ENCODE peak calls at places on chromosomes 16 and 17, in four cellular contexts. I is H1, W is HCT116, R is GM12878. Y is an unnamed sample.

GRCh38 chr17:17561408-17562144 is 29.9 kb downstream of the PEMT start:
- DNase-seq in I (no peak), W (no peak), R (no peak), Y (no peak)

GRCh38 chr16:14354561-14355351 is 275.3 kb downstream of the PARN start:
- DNase-seq in I (no peak), W (no peak), R (peak), Y (no peak)

GRCh38 chr16:2699791-2700600 is 17.7 kb downstream of the KCTD5 start:
- DNase-seq in I (no peak), W (no peak), R (no peak), Y (no peak)

GRCh38 chr17:19753661-19754463 is 5.8 kb upstream of the ALDH3A1 start:
- DNase-seq in I (no peak), W (peak), R (no peak), Y (no peak)

GRCh38 chr16:47777191-47777590 is 316.1 kb downstream of the PHKB start:
- DNase-seq in I (no peak), W (no peak), R (no peak), Y (no peak)

GRCh38 chr16:50103764-50104163 is 38.0 kb downstream of the HEATR3 start:
- DNase-seq in I (no peak), W (no peak), R (no peak), Y (no peak)

GRCh38 chr17:60631119-60631518 is 31.1 kb downstream of the PPM1D start:
- DNase-seq in I (no peak), W (no peak), R (no peak), Y (no peak)

GRCh38 chr17:52237151-52237550 is 78.6 kb upstream of the CA10 start:
- DNase-seq in I (no peak), W (no peak), R (no peak), Y (no peak)

GRCh38 chr17:80844418-80844990 is 147.1 kb upstream of the CHMP6 start:
- DNase-seq in I (no peak), W (no peak), R (no peak), Y (no peak)

GRCh38 chr17:73956595-73957465 is 246.6 kb upstream of the RPL38 start:
- DNase-seq in I (peak), W (peak), R (no peak), Y (peak)

GRCh38 chr17:13031718-13032350 is 14.0 kb upstream of the ELAC2 start:
- DNase-seq in I (no peak), W (peak), R (no peak), Y (peak)

GRCh38 chr17:13038931-13039665 is 21.3 kb upstream of the ELAC2 start:
- DNase-seq in I (no peak), W (no peak), R (no peak), Y (no peak)

GRCh38 chr17:13036776-13037175 is 18.9 kb upstream of the ELAC2 start:
- DNase-seq in I (no peak), W (no peak), R (no peak), Y (no peak)
- TF ChIP-seq EGR1 in I (no peak), W (no peak), R (no peak), Y (no peak)

GRCh38 chr16:19073344-19073743 is 5.9 kb downstream of the COQ7 start:
- DNase-seq in I (no peak), W (no peak), R (no peak), Y (no peak)
- TF ChIP-seq CEBPB in I (no peak), W (no peak), R (no peak), Y (no peak)

DNA sequence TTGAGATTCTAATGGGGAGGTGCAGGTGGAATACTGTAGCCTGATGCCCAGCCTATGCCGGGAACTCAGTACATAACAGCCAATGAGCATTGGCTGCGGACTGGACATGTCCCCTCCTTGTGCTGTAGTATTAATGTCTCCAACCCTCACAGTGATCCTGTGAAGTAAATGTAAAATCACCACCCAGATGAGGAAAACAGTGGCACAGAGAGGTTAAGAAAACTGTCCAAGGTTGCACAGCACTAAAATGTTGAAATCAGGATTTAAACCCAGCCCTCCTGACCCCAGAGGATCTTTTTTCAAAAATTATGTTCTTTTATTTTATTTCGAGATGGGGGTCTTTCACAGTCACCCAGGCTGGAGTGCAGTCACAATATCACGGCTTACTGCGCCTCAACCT is 7.9 kb downstream of the NLRC5 start:
- DNase-seq in I (no peak), W (no peak), R (no peak), Y (no peak)
- TF ChIP-seq EGR1 in I (no peak), W (no peak), R (no peak), Y (no peak)

GRCh38 chr17:65029605-65030308 is 26.8 kb downstream of the GNA13 start:
- DNase-seq in I (no peak), W (no peak), R (no peak), Y (no peak)

GRCh38 chr17:65030618-65031017 is 25.9 kb downstream of the GNA13 start:
- DNase-seq in I (no peak), W (no peak), R (no peak), Y (no peak)

GRCh38 chr17:65028537-65028843 is 28.1 kb downstream of the GNA13 start:
- DNase-seq in I (no peak), W (no peak), R (no peak), Y (no peak)

GRCh38 chr17:65025288-65025687 is 31.3 kb downstream of the GNA13 start:
- DNase-seq in I (no peak), W (no peak), R (no peak), Y (no peak)

DNA sequence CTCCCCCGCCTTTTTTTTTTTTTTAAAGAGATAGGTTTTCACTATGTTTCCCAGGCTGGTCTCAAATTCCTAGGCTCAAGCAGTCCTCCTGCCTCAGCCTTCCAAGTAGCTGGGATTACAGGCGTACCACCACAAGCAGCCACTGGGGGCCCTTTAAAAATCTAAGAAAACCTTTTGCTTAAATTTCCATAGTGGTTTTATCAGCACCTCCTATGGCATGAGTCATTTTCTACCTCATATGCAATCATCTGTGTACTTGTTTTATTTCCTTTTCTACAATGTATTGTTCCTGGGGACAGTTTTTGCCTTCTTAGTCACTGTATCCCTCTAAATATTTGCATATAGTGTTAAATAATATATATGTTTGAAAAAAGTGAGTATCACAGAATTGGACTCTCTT is 29.2 kb downstream of the GNA13 start:
- DNase-seq in I (peak), W (peak), R (peak), Y (peak)
- TF ChIP-seq CEBPB in I (no peak), W (no peak), R (no peak), Y (no peak)

GRCh38 chr17:47629826-47630225 is 19.9 kb upstream of the KPNB1 start:
- DNase-seq in I (no peak), W (no peak), R (no peak), Y (no peak)

GRCh38 chr17:47633996-47634395 is 15.7 kb upstream of the KPNB1 start:
- DNase-seq in I (no peak), W (no peak), R (no peak), Y (no peak)

GRCh38 chr17:47632991-47633390 is 16.7 kb upstream of the KPNB1 start:
- DNase-seq in I (no peak), W (no peak), R (no peak), Y (no peak)

GRCh38 chr17:47628014-47628413 is 21.7 kb upstream of the KPNB1 start:
- DNase-seq in I (no peak), W (no peak), R (no peak), Y (no peak)

DNA sequence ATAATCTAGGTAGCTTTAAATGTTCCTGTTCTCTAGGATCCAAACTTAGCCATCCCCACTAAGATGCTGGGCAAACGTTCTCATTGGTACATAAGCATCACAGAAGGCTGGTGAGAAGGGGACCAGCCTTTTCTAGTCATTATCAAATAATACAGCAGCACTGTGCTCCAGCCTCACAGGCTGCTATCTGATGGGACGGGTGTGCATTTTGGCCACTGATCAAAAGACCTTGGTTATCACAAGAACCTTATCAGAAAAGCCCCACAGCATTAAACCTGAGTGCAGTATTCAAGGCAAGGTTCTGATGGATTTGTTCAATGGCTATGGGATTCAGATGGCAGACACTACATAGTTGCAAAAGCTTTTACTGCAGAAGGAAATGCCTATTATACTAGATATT is 19.1 kb upstream of the KPNB1 start:
- DNase-seq in I (no peak), W (no peak), R (no peak), Y (no peak)
- TF ChIP-seq EGR1 in I (no peak), W (no peak), R (no peak), Y (no peak)